ENCODE peak calls at places on chromosomes 16 and 17, in four cellular contexts. B is cardiac muscle cell, M is B cell, Z is stomach. K is an unnamed sample.

GRCh38 chr17:71251936-71252335 is 868.9 kb upstream of the SOX9 start:
- DNase-seq in B (no peak), M (no peak), Z (no peak), K (no peak)

GRCh38 chr17:16444258-16444886 is 29.0 kb downstream of the TRPV2 start:
- DNase-seq in B (peak), M (no peak), Z (peak), K (no peak)

GRCh38 chr17:74953129-74953687 is 17.5 kb downstream of the OTOP3 start:
- DNase-seq in B (no peak), M (no peak), Z (no peak), K (no peak)

GRCh38 chr17:75814021-75814395 is 29.4 kb downstream of the UNK start:
- DNase-seq in B (no peak), M (no peak), Z (no peak), K (no peak)

GRCh38 chr16:89918453-89919347 is at the start of gene MC1R:
- DNase-seq in B (peak), M (peak), Z (no peak), K (no peak)

GRCh38 chr17:9356488-9356911 is 219.1 kb downstream of the STX8 start:
- DNase-seq in B (no peak), M (no peak), Z (no peak), K (no peak)

GRCh38 chr16:72995151-72995881 is 52.6 kb downstream of the ZFHX3 start:
- DNase-seq in B (no peak), M (peak), Z (no peak), K (no peak)

GRCh38 chr16:85353839-85354622 is 241.8 kb upstream of the CIBAR2 start:
- DNase-seq in B (no peak), M (no peak), Z (peak), K (no peak)

GRCh38 chr17:45228985-45229517 is 7.4 kb downstream of the FMNL1 start:
- DNase-seq in B (peak), M (peak), Z (peak), K (no peak)

GRCh38 chr17:37079735-37080134 is 131.0 kb downstream of the AATF start:
- DNase-seq in B (peak), M (no peak), Z (no peak), K (no peak)

GRCh38 chr17:75720656-75721462 is at the start of gene ITGB4:
- DNase-seq in B (peak), M (peak), Z (peak), K (no peak)

GRCh38 chr16:25171390-25171789 is 45.4 kb upstream of the AQP8 start:
- DNase-seq in B (no peak), M (no peak), Z (no peak), K (no peak)

GRCh38 chr16:28140788-28141618 is 70.8 kb downstream of the XPO6 start:
- DNase-seq in B (no peak), M (peak), Z (peak), K (no peak)

GRCh38 chr16:10828851-10829331 is 10.3 kb upstream of the TVP23A start:
- DNase-seq in B (peak), M (peak), Z (peak), K (no peak)

GRCh38 chr16:78579020-78579419 is 479.6 kb downstream of the WWOX start:
- DNase-seq in B (no peak), M (no peak), Z (no peak), K (no peak)

GRCh38 chr17:61477204-61477834 is 25.1 kb downstream of the TBX4 start:
- DNase-seq in B (peak), M (no peak), Z (no peak), K (no peak)

GRCh38 chr16:79476580-79476979 is 124.0 kb downstream of the MAF start:
- DNase-seq in B (no peak), M (no peak), Z (no peak), K (no peak)

GRCh38 chr17:4406386-4406785 is 27.4 kb upstream of the SPNS3 start:
- DNase-seq in B (no peak), M (no peak), Z (no peak), K (no peak)

GRCh38 chr17:9072626-9073339 is 51.5 kb downstream of the NTN1 start:
- DNase-seq in B (peak), M (no peak), Z (peak), K (no peak)

GRCh38 chr17:50953831-50954601 is 87.9 kb upstream of the TOB1 start:
- DNase-seq in B (peak), M (no peak), Z (no peak), K (no peak)

GRCh38 chr17:73562896-73563295 is 81.3 kb downstream of the SDK2 start:
- DNase-seq in B (no peak), M (no peak), Z (no peak), K (no peak)

GRCh38 chr17:60381958-60382357 is 10.0 kb downstream of the USP32 start:
- DNase-seq in B (no peak), M (no peak), Z (no peak), K (no peak)

GRCh38 chr17:71325886-71326285 is 794.9 kb upstream of the SOX9 start:
- DNase-seq in B (no peak), M (no peak), Z (no peak), K (no peak)

GRCh38 chr16:17070882-17071592 is 399.7 kb downstream of the XYLT1 start:
- DNase-seq in B (no peak), M (peak), Z (peak), K (no peak)

GRCh38 chr17:38509772-38510423 is 81.6 kb downstream of the ARHGAP23 start:
- DNase-seq in B (peak), M (no peak), Z (no peak), K (no peak)

GRCh38 chr17:75315541-75316243 is 26.5 kb upstream of the SLC25A19 start:
- DNase-seq in B (no peak), M (no peak), Z (no peak), K (no peak)

GRCh38 chr16:18832021-18832420 is 30.7 kb upstream of the ARL6IP1 start:
- DNase-seq in B (no peak), M (no peak), Z (no peak), K (no peak)

GRCh38 chr16:55914383-55914782 is 39.2 kb upstream of the CES5A start:
- DNase-seq in B (no peak), M (no peak), Z (no peak), K (no peak)

GRCh38 chr17:78448356-78448993 is 70.0 kb downstream of the PGS1 start:
- DNase-seq in B (peak), M (no peak), Z (no peak), K (no peak)

GRCh38 chr16:4654946-4655590 is 30.4 kb downstream of the MGRN1 start:
- DNase-seq in B (no peak), M (no peak), Z (no peak), K (no peak)

GRCh38 chr16:55480228-55480655 is 1.2 kb downstream of the MMP2 start:
- DNase-seq in B (peak), M (no peak), Z (peak), K (no peak)

GRCh38 chr17:63998721-63999679 is 849 bp downstream of the PRR29 start:
- DNase-seq in B (no peak), M (peak), Z (no peak), K (no peak)

GRCh38 chr17:16568541-16569357 is at the start of gene ZNF287:
- DNase-seq in B (peak), M (peak), Z (peak), K (peak)

GRCh38 chr16:57310801-57311200 is 26.3 kb upstream of the PLLP start:
- DNase-seq in B (no peak), M (no peak), Z (no peak), K (no peak)

GRCh38 chr16:69812213-69813014 is 50.3 kb downstream of the WWP2 start:
- DNase-seq in B (peak), M (no peak), Z (no peak), K (no peak)
- TF ChIP-seq CTCF in B (no peak), M (no peak), Z (no peak), K (no peak)

GRCh38 chr16:80503144-80503543 is 37.6 kb upstream of the DYNLRB2 start:
- DNase-seq in B (no peak), M (no peak), Z (no peak), K (no peak)

DNA sequence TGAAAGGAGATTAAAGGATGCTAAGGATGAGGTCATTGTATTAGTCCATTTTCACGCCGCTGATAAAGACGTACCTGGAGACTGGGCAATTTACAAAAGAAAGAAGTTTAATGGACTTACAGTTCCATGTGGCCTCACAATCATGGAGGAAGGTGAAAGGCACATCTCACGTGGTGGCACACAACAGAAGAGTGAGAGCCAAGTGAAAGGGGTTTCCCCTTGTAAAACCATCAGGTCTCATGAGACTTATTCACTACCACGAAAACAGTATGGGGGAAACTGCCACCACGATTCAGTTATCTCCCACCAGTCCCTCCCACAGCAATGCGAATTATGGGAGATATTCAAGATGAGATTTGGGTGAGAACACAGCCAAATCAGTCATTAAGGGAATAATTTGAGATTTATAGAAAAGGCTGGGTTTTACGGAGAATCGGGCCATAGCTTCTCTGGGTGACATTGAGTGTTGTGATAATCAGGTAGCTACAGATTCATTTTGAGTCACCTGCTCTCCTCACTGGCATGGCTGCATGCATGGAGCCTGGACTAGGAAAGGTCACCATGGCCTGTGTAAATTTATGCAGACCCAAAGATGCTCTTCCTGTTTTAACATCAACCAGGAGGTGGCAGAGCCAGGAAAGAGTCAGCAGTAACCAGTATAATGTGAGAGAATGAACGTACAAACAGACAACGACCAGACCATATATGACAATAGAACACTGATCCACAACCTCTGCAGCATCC is 40.5 kb upstream of the DYNLRB2 start:
- DNase-seq in B (no peak), M (no peak), Z (no peak), K (no peak)
- TF ChIP-seq CTCF in B (no peak), M (no peak), Z (no peak), K (no peak)

GRCh38 chr17:56174421-56174820 is 21.1 kb downstream of the ANKFN1 start:
- DNase-seq in B (no peak), M (no peak), Z (no peak), K (no peak)
- TF ChIP-seq CTCF in B (no peak), M (no peak), Z (no peak), K (no peak)

DNA sequence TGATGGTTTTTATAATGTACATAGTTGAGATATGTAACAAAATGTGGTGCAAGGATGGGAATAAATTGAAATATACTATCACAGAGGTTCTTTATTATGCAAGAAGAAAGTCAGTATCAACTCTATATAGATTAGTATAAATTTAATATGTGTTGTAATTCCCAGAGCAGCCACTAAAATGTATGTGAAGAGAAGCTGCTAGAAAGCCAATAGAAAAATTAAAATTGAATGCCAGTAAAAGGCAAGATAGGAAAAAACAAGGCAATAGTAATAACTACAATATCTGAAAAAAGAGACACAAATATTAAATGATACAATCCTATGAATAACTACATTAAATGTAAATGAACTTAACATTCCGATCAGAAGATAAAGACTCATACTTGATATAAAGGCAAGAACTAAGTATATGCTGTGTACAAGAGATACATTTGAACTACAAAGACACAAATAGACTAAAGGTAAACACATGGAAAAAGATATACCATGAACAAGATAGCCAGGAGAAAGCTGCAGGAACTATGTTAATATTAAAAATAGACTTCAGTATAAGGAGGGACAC is 92.0 kb downstream of the ABCA8 start:
- DNase-seq in B (no peak), M (no peak), Z (no peak), K (no peak)
- TF ChIP-seq CTCF in B (no peak), M (no peak), Z (no peak), K (peak)

GRCh38 chr17:55598495-55598894 is 87.2 kb upstream of the SMIM36 start:
- DNase-seq in B (no peak), M (no peak), Z (no peak), K (no peak)

GRCh38 chr17:55606431-55606830 is 95.2 kb upstream of the SMIM36 start:
- DNase-seq in B (no peak), M (no peak), Z (no peak), K (no peak)

GRCh38 chr17:55605705-55606104 is 94.5 kb upstream of the SMIM36 start:
- DNase-seq in B (no peak), M (no peak), Z (no peak), K (no peak)

GRCh38 chr17:55607736-55608341 is 96.6 kb upstream of the SMIM36 start:
- DNase-seq in B (peak), M (no peak), Z (peak), K (no peak)

GRCh38 chr17:55601874-55602364 is 90.7 kb upstream of the SMIM36 start:
- DNase-seq in B (peak), M (peak), Z (no peak), K (no peak)
- TF ChIP-seq CTCF in B (peak), M (peak), Z (peak), K (peak)

DNA sequence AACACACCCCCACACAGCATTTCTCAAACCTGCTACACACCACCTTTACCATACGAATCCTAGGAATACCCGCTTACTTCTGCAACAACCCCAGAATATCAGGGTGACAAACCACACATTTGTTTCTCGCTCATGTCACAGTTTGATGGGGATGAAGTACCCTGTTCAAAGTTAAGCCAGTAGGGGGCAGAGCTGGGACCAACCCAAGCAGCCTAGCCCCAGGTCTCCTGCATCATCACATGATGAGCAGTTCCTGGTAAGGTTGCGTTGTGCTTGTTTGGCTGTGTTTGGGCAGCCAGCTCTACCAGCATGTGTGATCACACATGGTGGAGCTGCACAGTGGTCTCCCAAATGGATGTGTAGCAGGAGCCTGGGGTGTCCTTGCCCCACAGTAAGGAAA is 103.6 kb upstream of the C16orf82 start:
- DNase-seq in B (peak), M (no peak), Z (no peak), K (no peak)
- TF ChIP-seq CTCF in B (peak), M (no peak), Z (no peak), K (peak)

DNA sequence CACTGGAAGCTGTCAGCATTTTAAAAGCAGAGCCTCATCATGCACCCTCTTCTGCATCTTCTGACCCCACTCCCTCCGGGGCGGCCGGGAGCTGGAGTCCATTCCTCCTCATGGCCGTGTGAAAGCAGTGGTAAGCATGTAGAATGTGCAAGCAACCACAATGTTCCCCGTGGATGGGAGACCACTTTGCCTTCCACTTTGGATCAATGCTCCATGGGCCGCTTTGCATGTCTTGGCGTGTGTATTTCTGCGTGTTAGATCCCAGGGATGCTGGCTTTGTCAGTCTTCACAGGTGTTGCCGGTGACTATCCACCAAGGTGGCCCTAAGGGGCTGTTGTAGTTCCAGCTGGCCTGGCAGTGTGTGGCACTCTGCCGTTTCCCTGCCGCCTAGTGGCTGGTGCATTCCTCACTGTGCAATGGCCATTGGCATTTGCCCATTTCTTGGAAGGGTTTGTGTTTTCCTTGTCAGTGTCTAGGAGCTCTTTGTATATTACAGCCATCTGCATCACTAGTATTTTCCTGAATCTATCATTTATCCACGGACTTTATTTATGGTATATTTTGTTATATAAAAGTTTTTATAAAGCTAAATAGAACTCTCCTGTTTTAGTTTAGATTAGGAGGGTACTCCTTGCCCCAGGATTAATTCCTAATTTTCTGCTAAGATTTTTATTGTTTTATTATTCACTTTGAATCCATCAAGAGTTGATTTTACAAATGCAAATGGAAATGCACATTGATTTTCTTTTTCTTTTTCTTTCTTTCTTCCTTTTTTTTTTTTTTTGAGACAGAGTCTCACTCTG is 5.8 kb upstream of the ALDH3A1 start:
- DNase-seq in B (no peak), M (no peak), Z (peak), K (no peak)
- TF ChIP-seq CTCF in B (no peak), M (no peak), Z (peak), K (peak)

DNA sequence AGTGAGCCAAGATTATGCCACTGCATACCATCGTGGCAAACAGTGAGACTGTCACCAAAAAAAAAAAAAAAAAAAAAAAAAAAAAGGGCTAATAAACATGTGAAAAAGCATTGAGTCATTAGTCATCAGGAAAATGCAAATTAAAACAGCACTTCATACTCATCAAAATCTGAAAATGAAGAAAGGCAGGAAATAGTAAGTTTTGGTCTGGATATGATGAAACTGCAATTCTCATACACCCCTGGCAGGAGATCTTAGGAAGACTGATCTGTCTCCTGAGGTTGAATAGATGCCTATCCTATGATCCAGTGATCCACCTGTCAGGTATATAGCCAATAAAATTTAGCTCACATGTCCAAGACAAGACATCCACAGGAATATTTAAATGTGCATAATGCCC is 212.7 kb downstream of the CPPED1 start:
- DNase-seq in B (no peak), M (no peak), Z (no peak), K (no peak)
- TF ChIP-seq CTCF in B (no peak), M (no peak), Z (no peak), K (no peak)

GRCh38 chr16:1809281-1809801 is 15.8 kb upstream of the IGFALS start:
- DNase-seq in B (no peak), M (no peak), Z (no peak), K (no peak)

GRCh38 chr16:1810536-1810935 is 16.1 kb downstream of the HAGH start:
- DNase-seq in B (no peak), M (no peak), Z (no peak), K (no peak)

GRCh38 chr16:1810106-1810505 is 16.5 kb downstream of the HAGH start:
- DNase-seq in B (no peak), M (no peak), Z (no peak), K (no peak)

GRCh38 chr16:1815461-1815860 is 11.2 kb downstream of the HAGH start:
- DNase-seq in B (no peak), M (no peak), Z (no peak), K (no peak)

DNA sequence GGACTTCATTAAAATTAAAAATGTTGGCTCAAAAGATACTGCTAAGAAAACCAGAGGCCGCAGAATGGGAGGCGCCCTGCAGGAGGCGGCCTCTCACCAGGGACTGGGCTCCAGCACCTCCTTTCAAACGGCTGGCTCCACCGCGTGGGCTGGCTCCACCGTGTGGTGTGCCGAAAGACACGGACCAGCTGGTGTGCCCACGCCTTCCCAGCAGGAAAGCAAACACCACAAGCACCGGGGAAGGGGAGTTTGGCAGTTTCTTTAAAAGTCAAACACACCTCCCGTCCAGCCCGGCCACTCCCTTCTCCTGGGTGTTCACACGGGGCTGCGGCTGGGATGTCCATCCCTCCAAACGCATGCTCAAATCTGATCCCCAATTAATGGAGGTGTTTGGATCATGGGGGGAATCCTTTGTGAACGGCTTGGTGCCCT is 13.9 kb downstream of the HAGH start:
- DNase-seq in B (peak), M (peak), Z (peak), K (no peak)
- TF ChIP-seq CTCF in B (peak), M (no peak), Z (peak), K (peak)

K was measured in type B pancreatic cell.